ENCODE peak calls at places on chromosomes 5 and 9, in nine cellular contexts. U is left cardiac atrium; A is stimulated activated effector memory CD8-positive, alpha-beta T cell treated with anti-CD3 and anti-CD28 coated beads, Interleukin-12 subunit alpha, Interleukin-12 subunit beta, amount 100 ng/mL, for 72 hours; V is psoas muscle; F is activated T-helper 9 cell treated with anti-CD3 and anti-CD28 coated beads, Interleukin-2, amount 50 U/mL, for 16 hours; T is lower leg skin; K is IMR-90; R is tibial nerve; H is RWPE1. Y is an unnamed sample.

GRCh38 chr5:181246276-181247050 is 2.8 kb upstream of the RACK1 start:
- DNase-seq in U (peak; percentile 94), A (peak; percentile 91), V (peak; percentile 96), F (peak; percentile 67), T (peak; percentile 89), K (peak; percentile 78), R (peak; percentile 82), H (peak; percentile 93), Y (peak; percentile 65)

GRCh38 chr5:40383719-40384651 is 295.7 kb upstream of the PTGER4 start:
- DNase-seq in U (no peak), A (peak; percentile 60), V (no peak), F (no peak), T (no peak), K (peak; percentile 87), R (no peak), H (peak; percentile 56), Y (no peak)

GRCh38 chr9:34664281-34665108 is 2.0 kb upstream of the CCL27 start:
- DNase-seq in U (peak; percentile 81), A (peak; percentile 82), V (peak; percentile 87), F (peak; percentile 40), T (peak; percentile 87), K (peak; percentile 69), R (peak; percentile 92), H (peak; percentile 39), Y (peak; percentile 89)

GRCh38 chr5:8864053-8864452 is 681.8 kb downstream of the SEMA5A start:
- DNase-seq in U (no peak), A (no peak), V (no peak), F (no peak), T (no peak), K (peak; percentile 28), R (no peak), H (peak; percentile 11), Y (peak; percentile 10)

GRCh38 chr5:29122306-29122705 is 2071.2 kb upstream of the CDH6 start:
- DNase-seq in U (no peak), A (no peak), V (no peak), F (no peak), T (no peak), K (no peak), R (no peak), H (no peak), Y (no peak)

GRCh38 chr9:11962327-11962726 is 730.9 kb upstream of the TYRP1 start:
- DNase-seq in U (no peak), A (no peak), V (no peak), F (no peak), T (no peak), K (no peak), R (no peak), H (peak; percentile 8), Y (no peak)

GRCh38 chr5:133962801-133963476 is 5.5 kb downstream of the C5orf15 start:
- DNase-seq in U (no peak), A (no peak), V (no peak), F (no peak), T (no peak), K (peak; percentile 79), R (no peak), H (no peak), Y (peak; percentile 48)

GRCh38 chr5:135122797-135123196 is 88.8 kb upstream of the PITX1 start:
- DNase-seq in U (no peak), A (no peak), V (no peak), F (no peak), T (no peak), K (no peak), R (no peak), H (no peak), Y (no peak)